ENCODE peak calls at places on chromosomes 7 and 10, in five cellular contexts. One of them, this sample, is unnamed.
A peak's percentile ranks its signal among the peaks of the same experiment; 100 is the strongest.

GRCh38 chr10:101559596-101560292 is 28.3 kb downstream of the POLL start:
- DNase-seq in HAP-1: no peak
- DNase-seq in tibial nerve: no peak
- DNase-seq in GM06990: no peak
- DNase-seq in IMR-90: no peak
- DNase-seq in this sample: no peak

GRCh38 chr10:110918269-110918632 is 729 bp downstream of the BBIP1 start:
- DNase-seq in IMR-90: peak; percentile 94
- DNase-seq in HAP-1: peak; percentile 94
- DNase-seq in GM06990: peak; percentile 26
- DNase-seq in tibial nerve: peak; percentile 87
- DNase-seq in this sample: peak; percentile 96

GRCh38 chr10:34049469-34049868 is 715.0 kb upstream of the NRP1 start:
- DNase-seq in IMR-90: peak; percentile 18
- DNase-seq in tibial nerve: no peak
- DNase-seq in HAP-1: no peak
- DNase-seq in GM06990: no peak
- DNase-seq in this sample: no peak

GRCh38 chr10:109945473-109946177 is 22.3 kb upstream of the XPNPEP1 start:
- DNase-seq in HAP-1: no peak
- DNase-seq in GM06990: no peak
- DNase-seq in tibial nerve: no peak
- DNase-seq in IMR-90: no peak
- DNase-seq in this sample: no peak

GRCh38 chr10:17872191-17873091 is 63.3 kb downstream of the MRC1 start:
- DNase-seq in IMR-90: peak; percentile 21
- DNase-seq in tibial nerve: no peak
- DNase-seq in HAP-1: no peak
- DNase-seq in GM06990: no peak
- DNase-seq in this sample: peak; percentile 10

GRCh38 chr7:94295805-94296204 is 98.9 kb upstream of the COL1A2 start:
- DNase-seq in HAP-1: peak; percentile 49
- DNase-seq in IMR-90: peak; percentile 85
- DNase-seq in GM06990: no peak
- DNase-seq in tibial nerve: no peak
- DNase-seq in this sample: peak; percentile 81

GRCh38 chr7:47588704-47589225 is 6.9 kb upstream of the TNS3 start:
- DNase-seq in HAP-1: no peak
- DNase-seq in IMR-90: no peak
- DNase-seq in GM06990: no peak
- DNase-seq in tibial nerve: no peak
- DNase-seq in this sample: no peak

GRCh38 chr7:73879977-73880681 is 19.2 kb downstream of the TMEM270 start:
- DNase-seq in GM06990: no peak
- DNase-seq in tibial nerve: no peak
- DNase-seq in IMR-90: peak; percentile 53
- DNase-seq in HAP-1: no peak
- DNase-seq in this sample: no peak

GRCh38 chr7:44073664-44074348 is 8.4 kb upstream of the PGAM2 start:
- DNase-seq in HAP-1: no peak
- DNase-seq in IMR-90: peak; percentile 66
- DNase-seq in tibial nerve: peak; percentile 48
- DNase-seq in GM06990: peak; percentile 49
- DNase-seq in this sample: no peak

GRCh38 chr7:42869131-42870020 is 42.5 kb downstream of the C7orf25 start:
- DNase-seq in IMR-90: no peak
- DNase-seq in GM06990: peak; percentile 59
- DNase-seq in tibial nerve: no peak
- DNase-seq in HAP-1: no peak
- DNase-seq in this sample: peak; percentile 45

GRCh38 chr7:130207642-130208041 is at the start of gene SSMEM1:
- DNase-seq in GM06990: no peak
- DNase-seq in tibial nerve: no peak
- DNase-seq in HAP-1: no peak
- DNase-seq in IMR-90: peak; percentile 84
- DNase-seq in this sample: peak; percentile 66

GRCh38 chr7:137354361-137354760 is 10.8 kb upstream of the PTN start:
- DNase-seq in HAP-1: no peak
- DNase-seq in tibial nerve: no peak
- DNase-seq in GM06990: no peak
- DNase-seq in IMR-90: peak; percentile 69
- DNase-seq in this sample: peak; percentile 55

GRCh38 chr7:92391071-92391470 is 56.2 kb upstream of the GATAD1 start:
- DNase-seq in HAP-1: no peak
- DNase-seq in tibial nerve: no peak
- DNase-seq in GM06990: no peak
- DNase-seq in IMR-90: no peak
- DNase-seq in this sample: no peak

GRCh38 chr10:102743078-102743587 is 615 bp upstream of the WBP1L start:
- DNase-seq in tibial nerve: no peak
- DNase-seq in GM06990: peak; percentile 20
- DNase-seq in IMR-90: no peak
- DNase-seq in HAP-1: no peak
- DNase-seq in this sample: no peak

GRCh38 chr10:4645836-4646235 is 180.2 kb upstream of the AKR1E2 start:
- DNase-seq in HAP-1: no peak
- DNase-seq in IMR-90: no peak
- DNase-seq in tibial nerve: no peak
- DNase-seq in GM06990: no peak
- DNase-seq in this sample: no peak

GRCh38 chr10:44908936-44909335 is 2.2 kb upstream of the TMEM72 start:
- DNase-seq in HAP-1: no peak
- DNase-seq in IMR-90: no peak
- DNase-seq in GM06990: no peak
- DNase-seq in tibial nerve: no peak
- DNase-seq in this sample: no peak

GRCh38 chr10:51103818-51104217 is 29.5 kb downstream of the PRKG1 start:
- DNase-seq in HAP-1: no peak
- DNase-seq in IMR-90: peak; percentile 42
- DNase-seq in tibial nerve: no peak
- DNase-seq in GM06990: no peak
- DNase-seq in this sample: peak; percentile 15

GRCh38 chr10:19819419-19820033 is 3.3 kb downstream of the PLXDC2 start:
- DNase-seq in HAP-1: peak; percentile 63
- DNase-seq in IMR-90: peak; percentile 43
- DNase-seq in GM06990: no peak
- DNase-seq in tibial nerve: peak; percentile 89
- DNase-seq in this sample: peak; percentile 34

GRCh38 chr7:92833766-92834605 is 2.4 kb downstream of the CDK6 start:
- DNase-seq in HAP-1: peak; percentile 81
- DNase-seq in tibial nerve: peak; percentile 72
- DNase-seq in IMR-90: peak; percentile 78
- DNase-seq in GM06990: peak; percentile 87
- DNase-seq in this sample: peak; percentile 84

GRCh38 chr7:366171-366916 is 76.4 kb downstream of the FOXL3 start:
- DNase-seq in tibial nerve: no peak
- DNase-seq in HAP-1: no peak
- DNase-seq in IMR-90: peak; percentile 17
- DNase-seq in GM06990: no peak
- DNase-seq in this sample: peak; percentile 15

GRCh38 chr10:110395350-110396283 is 90.9 kb upstream of the SMNDC1 start:
- DNase-seq in GM06990: peak; percentile 62
- DNase-seq in HAP-1: no peak
- DNase-seq in IMR-90: peak; percentile 99
- DNase-seq in tibial nerve: no peak
- DNase-seq in this sample: peak; percentile 98

GRCh38 chr7:93926800-93927199 is 5.3 kb downstream of the GNG11 start:
- DNase-seq in HAP-1: no peak
- DNase-seq in GM06990: no peak
- DNase-seq in tibial nerve: no peak
- DNase-seq in IMR-90: no peak
- DNase-seq in this sample: no peak

GRCh38 chr10:20855398-20856038 is 41.6 kb downstream of the NEBL start:
- DNase-seq in IMR-90: peak; percentile 35
- DNase-seq in tibial nerve: no peak
- DNase-seq in HAP-1: peak; percentile 59
- DNase-seq in GM06990: no peak
- DNase-seq in this sample: peak; percentile 29

GRCh38 chr7:16765436-16765859 is 11.9 kb downstream of the TSPAN13 start:
- DNase-seq in HAP-1: no peak
- DNase-seq in tibial nerve: no peak
- DNase-seq in GM06990: no peak
- DNase-seq in IMR-90: no peak
- DNase-seq in this sample: no peak

GRCh38 chr10:30349967-30350735 is 1.1 kb upstream of the MTPAP start:
- DNase-seq in HAP-1: no peak
- DNase-seq in GM06990: no peak
- DNase-seq in IMR-90: no peak
- DNase-seq in tibial nerve: no peak
- DNase-seq in this sample: no peak

GRCh38 chr10:110900983-110901382 is 18.0 kb downstream of the BBIP1 start:
- DNase-seq in HAP-1: no peak
- DNase-seq in GM06990: no peak
- DNase-seq in tibial nerve: no peak
- DNase-seq in IMR-90: no peak
- DNase-seq in this sample: no peak

GRCh38 chr7:41030673-41031072 is 672.2 kb downstream of the INHBA start:
- DNase-seq in GM06990: no peak
- DNase-seq in tibial nerve: no peak
- DNase-seq in HAP-1: no peak
- DNase-seq in IMR-90: peak; percentile 42
- DNase-seq in this sample: no peak

GRCh38 chr7:136947347-136947746 is 78.9 kb downstream of the CHRM2 start:
- DNase-seq in IMR-90: peak; percentile 63
- DNase-seq in tibial nerve: no peak
- DNase-seq in GM06990: no peak
- DNase-seq in HAP-1: no peak
- DNase-seq in this sample: peak; percentile 43

DNA sequence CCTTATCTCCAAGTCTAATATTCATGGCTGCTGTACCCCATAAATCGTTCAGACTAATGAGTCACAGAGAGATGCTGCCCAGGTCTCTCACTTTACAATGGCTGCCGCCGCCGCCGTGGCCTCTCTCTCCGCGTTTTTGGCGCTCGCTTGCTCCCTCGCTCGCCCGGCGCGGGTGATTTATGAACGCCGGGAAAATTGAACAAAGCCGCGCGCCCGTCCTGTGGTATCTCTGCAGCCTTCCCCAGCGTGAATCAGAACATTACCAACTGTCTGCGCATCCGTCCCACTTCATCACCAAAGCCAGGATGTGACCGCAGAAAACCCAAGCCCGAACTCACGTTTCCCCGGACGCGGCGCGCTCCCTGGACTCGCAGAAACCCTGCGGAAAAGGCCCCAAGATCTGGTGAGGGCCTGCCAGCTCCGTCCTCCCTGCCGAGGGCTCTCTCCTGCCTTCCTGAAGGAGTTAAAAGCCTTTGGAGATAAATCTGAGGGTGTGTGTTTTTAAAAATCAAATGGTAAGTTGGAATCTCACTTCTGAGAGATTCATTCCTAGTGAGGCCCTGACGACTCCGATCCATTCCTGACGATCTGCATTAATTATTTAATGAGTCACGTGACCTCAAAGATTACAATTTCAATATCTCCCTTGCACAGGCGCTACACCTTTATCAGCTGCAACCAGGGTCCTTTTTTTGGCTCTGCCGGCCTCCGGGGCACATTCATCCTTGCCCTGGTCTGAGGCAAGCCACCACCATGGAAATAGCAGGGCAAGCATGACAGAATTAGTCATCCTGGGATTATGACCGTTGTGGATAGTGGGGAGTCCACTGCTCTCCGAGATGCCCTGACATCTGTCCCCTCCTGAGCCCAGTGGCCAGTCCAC is 6.2 kb downstream of the HOXA4 start:
- DNase-seq in HAP-1: no peak
- DNase-seq in IMR-90: peak; percentile 97
- DNase-seq in GM06990: no peak
- DNase-seq in tibial nerve: no peak
- DNase-seq in this sample: peak; percentile 91
- H3K27me3 ChIP-seq in HAP-1: no peaks in the 10 kb centered on the region
- H3K27me3 ChIP-seq in IMR-90: no peaks in the 10 kb centered on the region
- H3K27me3 ChIP-seq in GM06990: no peaks in the 10 kb centered on the region
- H3K27me3 ChIP-seq in tibial nerve: peaks cover 42% of the 10 kb centered on the region
- H3K27me3 ChIP-seq in this sample: no peaks in the 10 kb centered on the region

GRCh38 chr7:27237735-27238334 is 4.8 kb upstream of the EVX1 start:
- DNase-seq in HAP-1: no peak
- DNase-seq in IMR-90: peak; percentile 5
- DNase-seq in tibial nerve: no peak
- DNase-seq in GM06990: no peak
- DNase-seq in this sample: peak; percentile 16

GRCh38 chr7:27241189-27242045 is 1.2 kb upstream of the EVX1 start:
- DNase-seq in tibial nerve: no peak
- DNase-seq in HAP-1: no peak
- DNase-seq in GM06990: no peak
- DNase-seq in IMR-90: no peak
- DNase-seq in this sample: no peak

GRCh38 chr7:27242046-27242579 is 489 bp upstream of the EVX1 start:
- DNase-seq in IMR-90: no peak
- DNase-seq in GM06990: no peak
- DNase-seq in HAP-1: peak; percentile 40
- DNase-seq in tibial nerve: no peak
- DNase-seq in this sample: no peak

GRCh38 chr7:27239780-27240731 is 2.5 kb upstream of the EVX1 start:
- DNase-seq in tibial nerve: no peak
- DNase-seq in GM06990: no peak
- DNase-seq in IMR-90: no peak
- DNase-seq in HAP-1: no peak
- DNase-seq in this sample: no peak

GRCh38 chr7:27238979-27239779 is 3.4 kb upstream of the EVX1 start:
- DNase-seq in HAP-1: no peak
- DNase-seq in GM06990: no peak
- DNase-seq in IMR-90: no peak
- DNase-seq in tibial nerve: no peak
- DNase-seq in this sample: no peak
- H3K27me3 ChIP-seq in HAP-1: no peaks in the 10 kb centered on the region
- H3K27me3 ChIP-seq in GM06990: peaks cover 6% of the 10 kb centered on the region
- H3K27me3 ChIP-seq in IMR-90: peaks cover 99% of the 10 kb centered on the region
- H3K27me3 ChIP-seq in tibial nerve: peaks cover 99% of the 10 kb centered on the region
- H3K27me3 ChIP-seq in this sample: peaks cover 85% of the 10 kb centered on the region

DNA sequence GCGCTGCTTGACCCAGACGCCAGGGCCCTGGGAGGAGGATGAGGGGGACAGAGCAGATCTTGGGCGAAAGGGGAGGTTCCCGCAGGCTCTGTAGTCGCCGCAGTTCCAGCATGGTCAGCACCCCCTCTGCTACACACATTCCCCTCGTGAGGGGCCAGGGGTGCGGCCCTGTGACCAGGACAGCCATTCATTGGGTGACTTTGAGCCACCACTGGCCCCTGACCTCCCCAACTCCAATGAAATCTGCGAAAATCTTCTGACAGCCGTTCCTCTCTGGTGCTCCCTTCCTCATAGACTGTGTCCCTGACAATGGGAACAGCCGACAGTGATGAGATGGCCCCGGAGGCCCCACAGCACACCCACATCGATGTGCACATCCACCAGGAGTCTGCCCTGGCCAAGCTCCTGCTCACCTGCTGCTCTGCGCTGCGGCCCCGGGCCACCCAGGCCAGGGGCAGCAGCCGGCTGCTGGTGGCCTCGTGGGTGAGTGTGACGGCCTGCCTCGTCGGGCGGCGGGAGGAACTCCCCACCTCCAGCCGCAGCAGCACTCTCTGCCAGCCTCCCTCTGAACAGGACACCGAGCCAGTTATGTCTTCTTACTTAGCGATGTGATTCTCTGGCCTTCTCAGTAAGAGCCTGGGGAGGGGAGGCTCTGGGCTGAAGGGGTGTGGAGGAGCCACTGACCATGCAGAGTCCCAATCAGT is 825 bp downstream of the TMEM176A start:
- DNase-seq in tibial nerve: no peak
- DNase-seq in HAP-1: no peak
- DNase-seq in GM06990: no peak
- DNase-seq in IMR-90: no peak
- DNase-seq in this sample: no peak
- H3K27me3 ChIP-seq in tibial nerve: peaks cover 31% of the 10 kb centered on the region
- H3K27me3 ChIP-seq in HAP-1: peaks cover 5% of the 10 kb centered on the region
- H3K27me3 ChIP-seq in GM06990: peaks cover 2% of the 10 kb centered on the region
- H3K27me3 ChIP-seq in IMR-90: peaks cover 29% of the 10 kb centered on the region
- H3K27me3 ChIP-seq in this sample: peaks cover 15% of the 10 kb centered on the region

GRCh38 chr7:157016024-157016351 is 5.5 kb upstream of the MNX1 start:
- DNase-seq in GM06990: no peak
- DNase-seq in tibial nerve: no peak
- DNase-seq in IMR-90: no peak
- DNase-seq in HAP-1: no peak
- DNase-seq in this sample: no peak
- H3K27me3 ChIP-seq in GM06990: no peaks in the 10 kb centered on the region
- H3K27me3 ChIP-seq in tibial nerve: peaks cover 100% of the 10 kb centered on the region
- H3K27me3 ChIP-seq in IMR-90: peaks cover 98% of the 10 kb centered on the region
- H3K27me3 ChIP-seq in HAP-1: peaks cover 9% of the 10 kb centered on the region
- H3K27me3 ChIP-seq in this sample: peaks cover 92% of the 10 kb centered on the region